ENCODE peak calls at places on chromosome 22, in five cellular contexts. One of them, this sample, is unnamed.

GRCh38 chr22:30041881-30042280 is 38.4 kb upstream of the HORMAD2 start:
- DNase-seq in DMS 273 treated with DMSO at 0.1 percent for 48 hours: no peak
- DNase-seq in ELR: no peak
- DNase-seq in T-helper 1 cell: no peak
- DNase-seq in GM12891: no peak
- DNase-seq in this sample: no peak

GRCh38 chr22:36010913-36011312 is 17.7 kb downstream of the RBFOX2 start:
- DNase-seq in DMS 273 treated with DMSO at 0.1 percent for 48 hours: no peak
- DNase-seq in ELR: peak; percentile 92
- DNase-seq in T-helper 1 cell: no peak
- DNase-seq in GM12891: no peak
- DNase-seq in this sample: no peak

GRCh38 chr22:43292633-43293025 is 50.5 kb downstream of the SCUBE1 start:
- DNase-seq in DMS 273 treated with DMSO at 0.1 percent for 48 hours: no peak
- DNase-seq in ELR: no peak
- DNase-seq in T-helper 1 cell: no peak
- DNase-seq in GM12891: no peak
- DNase-seq in this sample: no peak

GRCh38 chr22:50530280-50530856 is 556 bp upstream of the TYMP start:
- DNase-seq in DMS 273 treated with DMSO at 0.1 percent for 48 hours: no peak
- DNase-seq in ELR: peak; percentile 61
- DNase-seq in T-helper 1 cell: no peak
- DNase-seq in GM12891: peak; percentile 59
- DNase-seq in this sample: no peak

GRCh38 chr22:31876156-31877035 is 67.9 kb upstream of the YWHAH start:
- DNase-seq in DMS 273 treated with DMSO at 0.1 percent for 48 hours: no peak
- DNase-seq in ELR: peak; percentile 37
- DNase-seq in T-helper 1 cell: no peak
- DNase-seq in GM12891: no peak
- DNase-seq in this sample: no peak

GRCh38 chr22:36384766-36385400 is 2.9 kb downstream of the MYH9 start:
- DNase-seq in DMS 273 treated with DMSO at 0.1 percent for 48 hours: no peak
- DNase-seq in ELR: peak; percentile 52
- DNase-seq in T-helper 1 cell: peak; percentile 52
- DNase-seq in GM12891: no peak
- DNase-seq in this sample: no peak

GRCh38 chr22:36532466-36532865 is 3.5 kb upstream of the EIF3D start:
- DNase-seq in DMS 273 treated with DMSO at 0.1 percent for 48 hours: no peak
- DNase-seq in ELR: no peak
- DNase-seq in T-helper 1 cell: no peak
- DNase-seq in GM12891: no peak
- DNase-seq in this sample: no peak

GRCh38 chr22:49211176-49211575 is 616.5 kb downstream of the BRD1 start:
- DNase-seq in DMS 273 treated with DMSO at 0.1 percent for 48 hours: no peak
- DNase-seq in ELR: no peak
- DNase-seq in T-helper 1 cell: no peak
- DNase-seq in GM12891: no peak
- DNase-seq in this sample: no peak

GRCh38 chr22:23199159-23199558 is 18.9 kb downstream of the BCR start:
- DNase-seq in DMS 273 treated with DMSO at 0.1 percent for 48 hours: no peak
- DNase-seq in ELR: no peak
- DNase-seq in T-helper 1 cell: no peak
- DNase-seq in GM12891: no peak
- DNase-seq in this sample: no peak

GRCh38 chr22:50251472-50252054 is 498 bp upstream of the HDAC10 start:
- DNase-seq in DMS 273 treated with DMSO at 0.1 percent for 48 hours: no peak
- DNase-seq in ELR: no peak
- DNase-seq in T-helper 1 cell: no peak
- DNase-seq in GM12891: no peak
- DNase-seq in this sample: no peak

GRCh38 chr22:25746012-25746373 is 4.0 kb downstream of the MYO18B start:
- DNase-seq in DMS 273 treated with DMSO at 0.1 percent for 48 hours: no peak
- DNase-seq in ELR: peak; percentile 65
- DNase-seq in T-helper 1 cell: no peak
- DNase-seq in GM12891: no peak
- DNase-seq in this sample: no peak

GRCh38 chr22:41664490-41664889 is 24.2 kb downstream of the SNU13 start:
- DNase-seq in DMS 273 treated with DMSO at 0.1 percent for 48 hours: no peak
- DNase-seq in ELR: peak; percentile 70
- DNase-seq in T-helper 1 cell: no peak
- DNase-seq in GM12891: no peak
- DNase-seq in this sample: no peak

GRCh38 chr22:36541831-36542391 is 12.9 kb upstream of the EIF3D start:
- DNase-seq in DMS 273 treated with DMSO at 0.1 percent for 48 hours: no peak
- DNase-seq in ELR: peak; percentile 99
- DNase-seq in T-helper 1 cell: no peak
- DNase-seq in GM12891: no peak
- DNase-seq in this sample: no peak

GRCh38 chr22:19723165-19723989 is at the start of gene GP1BB:
- DNase-seq in DMS 273 treated with DMSO at 0.1 percent for 48 hours: no peak
- DNase-seq in ELR: no peak
- DNase-seq in T-helper 1 cell: no peak
- DNase-seq in GM12891: peak; percentile 72
- DNase-seq in this sample: no peak

GRCh38 chr22:30908051-30908461 is 60.5 kb downstream of the MORC2 start:
- DNase-seq in DMS 273 treated with DMSO at 0.1 percent for 48 hours: no peak
- DNase-seq in ELR: no peak
- DNase-seq in T-helper 1 cell: no peak
- DNase-seq in GM12891: no peak
- DNase-seq in this sample: no peak

GRCh38 chr22:38080468-38080846 is 3.5 kb downstream of the SLC16A8 start:
- DNase-seq in DMS 273 treated with DMSO at 0.1 percent for 48 hours: no peak
- DNase-seq in ELR: no peak
- DNase-seq in T-helper 1 cell: no peak
- DNase-seq in GM12891: no peak
- DNase-seq in this sample: no peak

GRCh38 chr22:40310081-40310770 is 36.1 kb upstream of the ADSL start:
- DNase-seq in DMS 273 treated with DMSO at 0.1 percent for 48 hours: no peak
- DNase-seq in ELR: peak; percentile 90
- DNase-seq in T-helper 1 cell: no peak
- DNase-seq in GM12891: no peak
- DNase-seq in this sample: no peak

GRCh38 chr22:45722006-45722405 is 50.4 kb downstream of the ATXN10 start:
- DNase-seq in DMS 273 treated with DMSO at 0.1 percent for 48 hours: no peak
- DNase-seq in ELR: no peak
- DNase-seq in T-helper 1 cell: no peak
- DNase-seq in GM12891: no peak
- DNase-seq in this sample: no peak

GRCh38 chr22:20552913-20553401 is 45.5 kb downstream of the MED15 start:
- DNase-seq in DMS 273 treated with DMSO at 0.1 percent for 48 hours: no peak
- DNase-seq in ELR: no peak
- DNase-seq in T-helper 1 cell: no peak
- DNase-seq in GM12891: no peak
- DNase-seq in this sample: no peak

GRCh38 chr22:31055322-31056159 is 25.6 kb upstream of the SMTN start:
- DNase-seq in DMS 273 treated with DMSO at 0.1 percent for 48 hours: no peak
- DNase-seq in ELR: peak; percentile 96
- DNase-seq in T-helper 1 cell: no peak
- DNase-seq in GM12891: no peak
- DNase-seq in this sample: no peak

GRCh38 chr22:22111267-22111751 is 128.7 kb upstream of the TOP3B start:
- DNase-seq in DMS 273 treated with DMSO at 0.1 percent for 48 hours: no peak
- DNase-seq in ELR: peak; percentile 92
- DNase-seq in T-helper 1 cell: no peak
- DNase-seq in GM12891: peak; percentile 60
- DNase-seq in this sample: peak; percentile 38

GRCh38 chr22:50117168-50117762 is 27.5 kb downstream of the MOV10L1 start:
- DNase-seq in DMS 273 treated with DMSO at 0.1 percent for 48 hours: no peak
- DNase-seq in ELR: no peak
- DNase-seq in T-helper 1 cell: no peak
- DNase-seq in GM12891: no peak
- DNase-seq in this sample: no peak

GRCh38 chr22:44398791-44399190 is 86.0 kb upstream of the SHISAL1 start:
- DNase-seq in DMS 273 treated with DMSO at 0.1 percent for 48 hours: no peak
- DNase-seq in ELR: no peak
- DNase-seq in T-helper 1 cell: no peak
- DNase-seq in GM12891: no peak
- DNase-seq in this sample: no peak

GRCh38 chr22:46793497-46793896 is 31.0 kb downstream of the TBC1D22A start:
- DNase-seq in DMS 273 treated with DMSO at 0.1 percent for 48 hours: no peak
- DNase-seq in ELR: no peak
- DNase-seq in T-helper 1 cell: no peak
- DNase-seq in GM12891: no peak
- DNase-seq in this sample: no peak

GRCh38 chr22:30238661-30239420 is 7.7 kb downstream of the LIF start:
- DNase-seq in DMS 273 treated with DMSO at 0.1 percent for 48 hours: no peak
- DNase-seq in ELR: no peak
- DNase-seq in T-helper 1 cell: no peak
- DNase-seq in GM12891: no peak
- DNase-seq in this sample: no peak

GRCh38 chr22:30305519-30305905 is 16.2 kb upstream of the CASTOR1 start:
- DNase-seq in DMS 273 treated with DMSO at 0.1 percent for 48 hours: no peak
- DNase-seq in ELR: no peak
- DNase-seq in T-helper 1 cell: peak; percentile 48
- DNase-seq in GM12891: peak; percentile 60
- DNase-seq in this sample: no peak

GRCh38 chr22:46036558-46037408 is 59.8 kb upstream of the WNT7B start:
- DNase-seq in DMS 273 treated with DMSO at 0.1 percent for 48 hours: peak; percentile 35
- DNase-seq in ELR: peak; percentile 64
- DNase-seq in T-helper 1 cell: peak; percentile 57
- DNase-seq in GM12891: no peak
- DNase-seq in this sample: no peak

GRCh38 chr22:31229402-31230140 is 17.5 kb downstream of the LIMK2 start:
- DNase-seq in DMS 273 treated with DMSO at 0.1 percent for 48 hours: peak; percentile 43
- DNase-seq in ELR: no peak
- DNase-seq in T-helper 1 cell: no peak
- DNase-seq in GM12891: no peak
- DNase-seq in this sample: no peak

GRCh38 chr22:25160120-25160996 is 39.3 kb upstream of the CRYBB3 start:
- DNase-seq in DMS 273 treated with DMSO at 0.1 percent for 48 hours: no peak
- DNase-seq in ELR: no peak
- DNase-seq in T-helper 1 cell: no peak
- DNase-seq in GM12891: no peak
- DNase-seq in this sample: no peak

GRCh38 chr22:20205964-20206708 is 55.3 kb upstream of the CCDC188 start:
- DNase-seq in DMS 273 treated with DMSO at 0.1 percent for 48 hours: peak; percentile 19
- DNase-seq in ELR: peak; percentile 79
- DNase-seq in T-helper 1 cell: peak; percentile 58
- DNase-seq in GM12891: peak; percentile 72
- DNase-seq in this sample: peak; percentile 79

GRCh38 chr22:25749420-25750169 is 7.6 kb downstream of the MYO18B start:
- DNase-seq in DMS 273 treated with DMSO at 0.1 percent for 48 hours: no peak
- DNase-seq in ELR: no peak
- DNase-seq in T-helper 1 cell: no peak
- DNase-seq in GM12891: no peak
- DNase-seq in this sample: no peak

GRCh38 chr22:45876136-45877035 is 100.6 kb downstream of the WNT7B start:
- DNase-seq in DMS 273 treated with DMSO at 0.1 percent for 48 hours: no peak
- DNase-seq in ELR: no peak
- DNase-seq in T-helper 1 cell: no peak
- DNase-seq in GM12891: no peak
- DNase-seq in this sample: no peak

GRCh38 chr22:30276041-30276440 is 9.4 kb upstream of the OSM start:
- DNase-seq in DMS 273 treated with DMSO at 0.1 percent for 48 hours: no peak
- DNase-seq in ELR: no peak
- DNase-seq in T-helper 1 cell: no peak
- DNase-seq in GM12891: no peak
- DNase-seq in this sample: no peak

GRCh38 chr22:23815781-23816551 is 22.8 kb downstream of the DERL3 start:
- DNase-seq in DMS 273 treated with DMSO at 0.1 percent for 48 hours: peak; percentile 64
- DNase-seq in ELR: no peak
- DNase-seq in T-helper 1 cell: no peak
- DNase-seq in GM12891: no peak
- DNase-seq in this sample: no peak

GRCh38 chr22:19234126-19234896 is 55.8 kb upstream of the SLC25A1 start:
- DNase-seq in DMS 273 treated with DMSO at 0.1 percent for 48 hours: no peak
- DNase-seq in ELR: no peak
- DNase-seq in T-helper 1 cell: no peak
- DNase-seq in GM12891: no peak
- DNase-seq in this sample: no peak

GRCh38 chr22:36982136-36982535 is 37.1 kb downstream of the TST start:
- DNase-seq in DMS 273 treated with DMSO at 0.1 percent for 48 hours: no peak
- DNase-seq in ELR: no peak
- DNase-seq in T-helper 1 cell: no peak
- DNase-seq in GM12891: no peak
- DNase-seq in this sample: no peak

GRCh38 chr22:23796461-23796860 is 9.7 kb downstream of the SMARCB1 start:
- DNase-seq in DMS 273 treated with DMSO at 0.1 percent for 48 hours: no peak
- DNase-seq in ELR: no peak
- DNase-seq in T-helper 1 cell: no peak
- DNase-seq in GM12891: no peak
- DNase-seq in this sample: no peak

GRCh38 chr22:29218758-29219408 is 13.2 kb downstream of the EMID1 start:
- DNase-seq in DMS 273 treated with DMSO at 0.1 percent for 48 hours: no peak
- DNase-seq in ELR: no peak
- DNase-seq in T-helper 1 cell: no peak
- DNase-seq in GM12891: peak; percentile 17
- DNase-seq in this sample: no peak

GRCh38 chr22:39350803-39351688 is 1.3 kb downstream of the SYNGR1 start:
- DNase-seq in DMS 273 treated with DMSO at 0.1 percent for 48 hours: no peak
- DNase-seq in ELR: no peak
- DNase-seq in T-helper 1 cell: no peak
- DNase-seq in GM12891: no peak
- DNase-seq in this sample: no peak

GRCh38 chr22:20086763-20087162 is 6.7 kb downstream of the DGCR8 start:
- DNase-seq in DMS 273 treated with DMSO at 0.1 percent for 48 hours: no peak
- DNase-seq in ELR: no peak
- DNase-seq in T-helper 1 cell: no peak
- DNase-seq in GM12891: no peak
- DNase-seq in this sample: no peak